ENCODE peak calls at places on chromosomes 5 and 9, in nine cellular contexts. H is stomach, S is ovary, W is Peyer's patch, X is transverse colon, K is lung, P is upper lobe of right lung, V is body of pancreas, L is neural progenitor cell. R is an unnamed sample. For H3K27me3, the result is how much of the 10 kb centered on the place peaks cover.

GRCh38 chr9:111983484-111983908 is 86.9 kb downstream of the UGCG start:
- DNase-seq in H (no peak), S (no peak), W (peak), X (no peak), K (no peak), P (no peak), V (no peak), L (no peak), R (no peak)

GRCh38 chr9:68668127-68668526 is 36.9 kb upstream of the PIP5K1B start:
- DNase-seq in H (no peak), S (no peak), W (no peak), X (no peak), K (no peak), P (no peak), V (no peak), L (peak), R (no peak)

GRCh38 chr5:137619191-137619870 is 116.6 kb downstream of the KLHL3 start:
- DNase-seq in H (no peak), S (peak), W (no peak), X (no peak), K (peak), P (no peak), V (peak), L (no peak), R (no peak)

GRCh38 chr5:115132465-115132864 is 37.2 kb downstream of the TRIM36 start:
- DNase-seq in H (no peak), S (no peak), W (no peak), X (no peak), K (no peak), P (no peak), V (no peak), L (no peak), R (no peak)

GRCh38 chr5:40066616-40067015 is 613.1 kb upstream of the PTGER4 start:
- DNase-seq in H (no peak), S (no peak), W (no peak), X (no peak), K (no peak), P (no peak), V (no peak), L (no peak), R (no peak)

GRCh38 chr5:30581198-30581925 is 612.1 kb upstream of the CDH6 start:
- DNase-seq in H (no peak), S (no peak), W (no peak), X (no peak), K (no peak), P (no peak), V (no peak), L (peak), R (no peak)

GRCh38 chr9:30160570-30160969 is 2223.9 kb upstream of the ACO1 start:
- DNase-seq in H (no peak), S (no peak), W (no peak), X (no peak), K (no peak), P (no peak), V (no peak), L (no peak), R (no peak)

GRCh38 chr5:134577022-134577795 is 51.7 kb downstream of the JADE2 start:
- DNase-seq in H (no peak), S (no peak), W (no peak), X (no peak), K (no peak), P (no peak), V (no peak), L (no peak), R (no peak)

GRCh38 chr5:59562756-59563389 is 330.7 kb downstream of the PDE4D start:
- DNase-seq in H (peak), S (no peak), W (peak), X (peak), K (peak), P (peak), V (peak), L (peak), R (peak)

GRCh38 chr5:93800988-93801811 is 59.8 kb upstream of the POU5F2 start:
- DNase-seq in H (no peak), S (no peak), W (no peak), X (no peak), K (peak), P (no peak), V (peak), L (peak), R (peak)

GRCh38 chr9:1619915-1620705 is 395.0 kb upstream of the SMARCA2 start:
- DNase-seq in H (no peak), S (no peak), W (no peak), X (no peak), K (no peak), P (no peak), V (no peak), L (no peak), R (no peak)
- TF ChIP-seq CTCF in H (no peak), S (no peak), W (no peak), X (no peak), K (no peak), P (peak), V (no peak), L (no peak), R (no peak)

GRCh38 chr5:1930880-1931589 is 48.3 kb upstream of the IRX4 start:
- DNase-seq in H (no peak), S (peak), W (no peak), X (no peak), K (no peak), P (peak), V (peak), L (peak), R (no peak)

GRCh38 chr5:1931590-1932138 is 48.9 kb upstream of the IRX4 start:
- DNase-seq in H (peak), S (peak), W (no peak), X (peak), K (no peak), P (peak), V (peak), L (peak), R (no peak)

GRCh38 chr5:1930501-1930879 is 47.8 kb upstream of the IRX4 start:
- DNase-seq in H (no peak), S (no peak), W (no peak), X (no peak), K (no peak), P (peak), V (peak), L (no peak), R (no peak)

GRCh38 chr5:1926471-1927341 is 44.0 kb upstream of the IRX4 start:
- DNase-seq in H (no peak), S (no peak), W (peak), X (no peak), K (no peak), P (no peak), V (no peak), L (no peak), R (no peak)

GRCh38 chr5:1929108-1929991 is 46.6 kb upstream of the IRX4 start:
- DNase-seq in H (no peak), S (no peak), W (no peak), X (no peak), K (no peak), P (no peak), V (no peak), L (no peak), R (no peak)
- H3K27me3 ChIP-seq in H (under half), S (under half), W (under half), X (half or more), K (under half), P (half or more), V (under half), L (half or more), R (under half)

GRCh38 chr5:10555134-10555733 is 8.6 kb upstream of the ANKRD33B start:
- DNase-seq in H (no peak), S (no peak), W (peak), X (no peak), K (no peak), P (no peak), V (no peak), L (no peak), R (no peak)
- H3K27ac ChIP-seq in H (no peak), S (no peak), W (no peak), X (no peak), K (no peak), P (no peak), V (no peak), L (no peak), R (no peak)

GRCh38 chr5:122316652-122317051 is 4.6 kb downstream of the SNCAIP start:
- DNase-seq in H (no peak), S (no peak), W (no peak), X (no peak), K (no peak), P (no peak), V (no peak), L (no peak), R (no peak)
- TF ChIP-seq CTCF in H (no peak), S (no peak), W (no peak), X (no peak), K (no peak), P (no peak), V (no peak), L (no peak), R (no peak)

DNA sequence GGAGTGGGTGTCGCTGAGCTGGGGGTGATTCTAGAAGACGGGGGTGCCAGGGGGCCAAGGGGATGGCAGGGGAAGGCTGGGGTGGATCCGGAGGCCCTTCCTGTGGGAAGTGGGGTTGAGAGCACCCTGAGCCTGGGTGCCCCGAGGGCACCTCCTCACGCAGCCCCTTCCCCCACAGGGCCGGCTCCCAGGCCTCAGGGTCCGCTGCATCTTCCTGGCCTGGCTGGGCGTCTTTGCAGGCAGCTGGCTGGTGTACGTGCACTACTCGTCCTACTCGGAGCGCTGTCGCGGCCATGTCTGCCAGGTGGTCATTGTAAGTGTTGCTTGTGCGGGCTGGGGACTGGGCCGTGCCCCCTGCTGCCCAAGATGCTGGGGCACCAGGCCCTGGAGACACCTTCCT is 5.0 kb downstream of the DIPK1B start:
- DNase-seq in H (no peak), S (no peak), W (peak), X (no peak), K (no peak), P (peak), V (no peak), L (no peak), R (no peak)
- H3K27me3 ChIP-seq in H (under half), S (under half), W (under half), X (half or more), K (under half), P (under half), V (under half), L (under half), R (under half)

GRCh38 chr5:95735436-95735835 is 4.3 kb downstream of the RHOBTB3 start:
- DNase-seq in H (no peak), S (no peak), W (no peak), X (no peak), K (no peak), P (no peak), V (no peak), L (no peak), R (no peak)
- H3K27ac ChIP-seq in H (peak), S (peak), W (no peak), X (peak), K (no peak), P (no peak), V (peak), L (no peak), R (peak)

DNA sequence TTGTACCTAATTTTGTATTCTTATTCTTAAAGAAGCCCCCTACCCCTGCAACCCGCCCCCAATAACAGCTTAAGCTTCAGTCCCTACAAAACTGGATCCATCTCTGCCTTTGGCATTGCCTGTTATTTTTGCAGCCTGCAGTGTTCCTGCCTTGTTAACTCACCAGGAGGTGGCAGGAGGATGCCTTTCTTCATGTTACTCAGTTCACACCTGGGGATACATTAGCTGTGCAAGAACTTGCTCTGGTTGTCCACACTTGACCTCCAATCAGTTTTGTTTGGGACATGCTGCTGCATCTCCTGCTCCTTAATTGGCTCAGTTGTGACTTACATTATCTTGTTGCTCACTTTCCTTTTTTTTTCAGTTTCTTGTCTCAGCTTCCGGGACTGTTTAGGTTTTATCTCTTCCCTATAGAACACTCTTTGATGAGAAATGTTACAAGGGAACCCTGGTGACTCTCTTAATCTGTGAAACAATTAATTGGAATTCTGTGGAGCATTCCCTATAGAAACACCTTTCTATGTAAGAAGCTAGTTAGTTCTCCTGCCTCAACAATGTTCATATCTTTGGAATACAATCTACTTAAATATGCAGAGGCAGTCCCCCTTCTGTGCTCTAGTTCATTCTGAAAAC is 467.7 kb upstream of the ACO1 start:
- DNase-seq in H (no peak), S (no peak), W (no peak), X (no peak), K (no peak), P (no peak), V (no peak), L (peak), R (no peak)
- TF ChIP-seq CTCF in H (no peak), S (no peak), W (no peak), X (no peak), K (no peak), P (no peak), V (no peak), L (peak), R (no peak)